ENCODE peak calls at places on chromosomes 4 and X, in seven cellular contexts. One of them, this sample, is unnamed.

GRCh38 chr4:111602848-111603247 is 542.4 kb upstream of the FAM241A start:
- DNase-seq in GM23338: peak; percentile 18
- DNase-seq in hepatocyte: no peak
- DNase-seq in GM23248: peak; percentile 45
- DNase-seq in neural progenitor cell: no peak
- DNase-seq in HCT116: peak; percentile 21
- DNase-seq in OCI-LY7: no peak
- DNase-seq in this sample: no peak

GRCh38 chr4:147830987-147831386 is 99.1 kb downstream of the ARHGAP10 start:
- DNase-seq in HCT116: no peak
- DNase-seq in GM23338: no peak
- DNase-seq in neural progenitor cell: no peak
- DNase-seq in OCI-LY7: no peak
- DNase-seq in hepatocyte: peak; percentile 21
- DNase-seq in GM23248: peak; percentile 70
- DNase-seq in this sample: no peak

GRCh38 chr4:113116414-113117345 is 67.2 kb downstream of the ANK2 start:
- DNase-seq in OCI-LY7: no peak
- DNase-seq in hepatocyte: peak; percentile 48
- DNase-seq in HCT116: no peak
- DNase-seq in GM23248: no peak
- DNase-seq in neural progenitor cell: peak; percentile 39
- DNase-seq in GM23338: peak; percentile 45
- DNase-seq in this sample: no peak

GRCh38 chr4:172995161-172995560 is 173.4 kb upstream of the GALNT7 start:
- DNase-seq in OCI-LY7: no peak
- DNase-seq in HCT116: no peak
- DNase-seq in hepatocyte: no peak
- DNase-seq in GM23338: no peak
- DNase-seq in neural progenitor cell: no peak
- DNase-seq in GM23248: no peak
- DNase-seq in this sample: no peak

GRCh38 chrX:120428309-120428708 is 40.8 kb downstream of the LAMP2 start:
- DNase-seq in HCT116: no peak
- DNase-seq in GM23248: no peak
- DNase-seq in OCI-LY7: no peak
- DNase-seq in hepatocyte: peak; percentile 9
- DNase-seq in GM23338: no peak
- DNase-seq in neural progenitor cell: no peak
- DNase-seq in this sample: no peak

GRCh38 chrX:125193921-125194320 is 125.8 kb upstream of the TEX13C start:
- DNase-seq in GM23338: no peak
- DNase-seq in GM23248: no peak
- DNase-seq in HCT116: no peak
- DNase-seq in OCI-LY7: no peak
- DNase-seq in neural progenitor cell: no peak
- DNase-seq in hepatocyte: no peak
- DNase-seq in this sample: no peak

GRCh38 chrX:49192722-49193328 is 6.7 kb upstream of the PRICKLE3 start:
- DNase-seq in HCT116: no peak
- DNase-seq in OCI-LY7: peak; percentile 49
- DNase-seq in GM23248: peak; percentile 47
- DNase-seq in hepatocyte: no peak
- DNase-seq in GM23338: peak; percentile 67
- DNase-seq in neural progenitor cell: peak; percentile 60
- DNase-seq in this sample: peak; percentile 32

GRCh38 chr4:15696866-15697265 is 6.0 kb upstream of the BST1 start:
- DNase-seq in hepatocyte: no peak
- DNase-seq in HCT116: no peak
- DNase-seq in OCI-LY7: no peak
- DNase-seq in neural progenitor cell: no peak
- DNase-seq in GM23248: no peak
- DNase-seq in GM23338: no peak
- DNase-seq in this sample: no peak

GRCh38 chrX:130700629-130701028 is 202.4 kb downstream of the ENOX2 start:
- DNase-seq in HCT116: no peak
- DNase-seq in hepatocyte: no peak
- DNase-seq in OCI-LY7: no peak
- DNase-seq in GM23338: no peak
- DNase-seq in GM23248: no peak
- DNase-seq in neural progenitor cell: no peak
- DNase-seq in this sample: no peak

GRCh38 chr4:81807927-81808672 is 336.4 kb upstream of the RASGEF1B start:
- DNase-seq in neural progenitor cell: no peak
- DNase-seq in GM23338: no peak
- DNase-seq in GM23248: no peak
- DNase-seq in HCT116: no peak
- DNase-seq in OCI-LY7: no peak
- DNase-seq in hepatocyte: no peak
- DNase-seq in this sample: no peak

GRCh38 chrX:13770013-13770412 is 35.5 kb downstream of the OFD1 start:
- DNase-seq in OCI-LY7: no peak
- DNase-seq in hepatocyte: no peak
- DNase-seq in GM23338: no peak
- DNase-seq in GM23248: no peak
- DNase-seq in neural progenitor cell: no peak
- DNase-seq in HCT116: no peak
- DNase-seq in this sample: no peak

GRCh38 chr4:182577411-182577810 is 334.2 kb downstream of the TENM3 start:
- DNase-seq in hepatocyte: no peak
- DNase-seq in neural progenitor cell: no peak
- DNase-seq in HCT116: no peak
- DNase-seq in GM23248: no peak
- DNase-seq in GM23338: no peak
- DNase-seq in OCI-LY7: no peak
- DNase-seq in this sample: no peak

GRCh38 chr4:184885602-184886001 is 59.8 kb upstream of the ACSL1 start:
- DNase-seq in hepatocyte: no peak
- DNase-seq in GM23338: no peak
- DNase-seq in OCI-LY7: no peak
- DNase-seq in HCT116: no peak
- DNase-seq in neural progenitor cell: no peak
- DNase-seq in GM23248: no peak
- DNase-seq in this sample: no peak

GRCh38 chr4:158033416-158033863 is 139.4 kb downstream of the GASK1B start:
- DNase-seq in OCI-LY7: no peak
- DNase-seq in GM23338: no peak
- DNase-seq in HCT116: no peak
- DNase-seq in GM23248: peak; percentile 59
- DNase-seq in neural progenitor cell: no peak
- DNase-seq in hepatocyte: peak; percentile 47
- DNase-seq in this sample: no peak

GRCh38 chr4:144748814-144749555 is 103.0 kb downstream of the HHIP start:
- DNase-seq in OCI-LY7: no peak
- DNase-seq in hepatocyte: no peak
- DNase-seq in neural progenitor cell: no peak
- DNase-seq in GM23338: no peak
- DNase-seq in GM23248: no peak
- DNase-seq in HCT116: no peak
- DNase-seq in this sample: no peak

GRCh38 chr4:41661447-41662076 is 87.0 kb downstream of the PHOX2B start:
- DNase-seq in hepatocyte: peak; percentile 73
- DNase-seq in OCI-LY7: peak; percentile 46
- DNase-seq in HCT116: peak; percentile 31
- DNase-seq in neural progenitor cell: peak; percentile 58
- DNase-seq in GM23248: peak; percentile 62
- DNase-seq in GM23338: peak; percentile 60
- DNase-seq in this sample: peak; percentile 19

GRCh38 chr4:27123050-27123768 is 262.6 kb downstream of the STIM2 start:
- DNase-seq in GM23338: peak; percentile 92
- DNase-seq in neural progenitor cell: peak; percentile 82
- DNase-seq in OCI-LY7: no peak
- DNase-seq in hepatocyte: peak; percentile 50
- DNase-seq in GM23248: no peak
- DNase-seq in HCT116: peak; percentile 12
- DNase-seq in this sample: no peak

GRCh38 chrX:40570346-40571093 is 10.2 kb upstream of the ATP6AP2 start:
- DNase-seq in OCI-LY7: no peak
- DNase-seq in GM23338: peak; percentile 4
- DNase-seq in hepatocyte: no peak
- DNase-seq in GM23248: no peak
- DNase-seq in neural progenitor cell: no peak
- DNase-seq in HCT116: no peak
- DNase-seq in this sample: no peak

GRCh38 chrX:107454302-107454701 is 4.8 kb downstream of the FRMPD3 start:
- DNase-seq in GM23248: peak; percentile 28
- DNase-seq in GM23338: no peak
- DNase-seq in HCT116: peak; percentile 55
- DNase-seq in neural progenitor cell: no peak
- DNase-seq in hepatocyte: no peak
- DNase-seq in OCI-LY7: no peak
- DNase-seq in this sample: no peak

GRCh38 chr4:134529629-134530028 is 328.0 kb upstream of the PABPC4L start:
- DNase-seq in OCI-LY7: no peak
- DNase-seq in neural progenitor cell: no peak
- DNase-seq in GM23248: no peak
- DNase-seq in GM23338: no peak
- DNase-seq in hepatocyte: no peak
- DNase-seq in HCT116: no peak
- DNase-seq in this sample: no peak

GRCh38 chr4:134533068-134533467 is 331.5 kb upstream of the PABPC4L start:
- DNase-seq in hepatocyte: no peak
- DNase-seq in GM23338: no peak
- DNase-seq in neural progenitor cell: no peak
- DNase-seq in HCT116: no peak
- DNase-seq in OCI-LY7: no peak
- DNase-seq in GM23248: no peak
- DNase-seq in this sample: peak; percentile 54

DNA sequence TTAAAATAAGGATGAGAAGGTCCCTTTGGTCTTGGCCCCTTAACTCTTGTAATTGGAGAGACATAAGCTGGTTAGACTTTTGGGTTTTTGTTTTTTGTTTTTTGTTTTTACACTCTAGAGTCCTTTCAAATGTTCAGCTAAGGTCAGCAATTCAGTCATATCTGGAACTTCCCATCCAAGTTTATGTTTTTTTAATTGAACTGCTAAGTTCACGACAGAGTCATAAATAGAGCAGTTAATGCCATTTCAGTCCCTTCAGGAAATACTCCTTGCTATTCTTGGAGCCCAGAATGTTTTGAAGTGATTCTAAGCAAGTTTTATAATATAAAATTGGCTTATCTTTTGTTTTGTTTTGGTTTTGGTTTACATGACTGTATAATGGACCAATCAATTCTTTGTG is 329.4 kb upstream of the PABPC4L start:
- DNase-seq in GM23248: no peak
- DNase-seq in neural progenitor cell: no peak
- DNase-seq in hepatocyte: no peak
- DNase-seq in HCT116: no peak
- DNase-seq in GM23338: no peak
- DNase-seq in OCI-LY7: no peak
- DNase-seq in this sample: no peak
- H3K4me2 ChIP-seq in GM23248: no peak overlapping the region
- H3K4me2 ChIP-seq in neural progenitor cell: no peak overlapping the region
- H3K4me2 ChIP-seq in hepatocyte: no peak overlapping the region
- H3K4me2 ChIP-seq in HCT116: no peak overlapping the region
- H3K4me2 ChIP-seq in GM23338: no peak overlapping the region
- H3K4me2 ChIP-seq in OCI-LY7: no peak overlapping the region
- H3K4me2 ChIP-seq in this sample: no peak overlapping the region

DNA sequence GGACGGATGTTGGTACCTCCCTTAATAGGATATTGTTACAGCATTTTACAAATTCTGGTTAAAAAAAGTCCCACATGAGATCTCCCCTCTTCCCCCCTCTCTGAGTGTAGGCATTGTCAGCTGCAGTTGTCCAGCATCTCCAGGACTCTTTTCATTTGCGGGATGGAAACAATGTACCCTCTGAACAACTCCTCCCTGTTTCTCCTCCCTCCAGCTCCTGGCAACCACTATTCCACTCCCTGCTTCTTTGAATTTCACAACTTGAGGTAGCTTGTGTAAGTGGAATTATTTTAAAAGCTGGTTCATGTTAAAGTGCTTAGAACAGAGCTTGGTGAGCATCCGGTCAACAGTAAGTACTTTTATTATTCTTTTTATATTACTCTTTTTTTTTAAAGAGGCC is 69.8 kb downstream of the TBL1X start:
- DNase-seq in GM23248: peak; percentile 51
- DNase-seq in HCT116: no peak
- DNase-seq in GM23338: no peak
- DNase-seq in neural progenitor cell: peak; percentile 43
- DNase-seq in hepatocyte: no peak
- DNase-seq in OCI-LY7: no peak
- DNase-seq in this sample: no peak
- TF ChIP-seq EZH2phosphoT487 in GM23248: no peak
- TF ChIP-seq EZH2phosphoT487 in HCT116: no peak
- TF ChIP-seq EZH2phosphoT487 in GM23338: no peak
- TF ChIP-seq EZH2phosphoT487 in neural progenitor cell: no peak
- TF ChIP-seq EZH2phosphoT487 in hepatocyte: no peak
- TF ChIP-seq EZH2phosphoT487 in OCI-LY7: no peak
- TF ChIP-seq EZH2phosphoT487 in this sample: no peak

GRCh38 chr4:139872274-139872673 is 206.7 kb downstream of the MGST2 start:
- DNase-seq in hepatocyte: peak; percentile 37
- DNase-seq in OCI-LY7: no peak
- DNase-seq in HCT116: no peak
- DNase-seq in GM23338: no peak
- DNase-seq in GM23248: peak; percentile 97
- DNase-seq in neural progenitor cell: no peak
- DNase-seq in this sample: no peak
- H3K4me2 ChIP-seq in hepatocyte: no peak overlapping the region
- H3K4me2 ChIP-seq in OCI-LY7: no peak overlapping the region
- H3K4me2 ChIP-seq in HCT116: no peak overlapping the region
- H3K4me2 ChIP-seq in GM23338: no peak overlapping the region
- H3K4me2 ChIP-seq in GM23248: peak overlapping the region; percentile 53
- H3K4me2 ChIP-seq in neural progenitor cell: no peak overlapping the region
- H3K4me2 ChIP-seq in this sample: no peak overlapping the region

GRCh38 chrX:132568291-132568690 is 79.5 kb upstream of the MBNL3 start:
- DNase-seq in HCT116: no peak
- DNase-seq in neural progenitor cell: no peak
- DNase-seq in GM23248: no peak
- DNase-seq in OCI-LY7: no peak
- DNase-seq in GM23338: no peak
- DNase-seq in hepatocyte: no peak
- DNase-seq in this sample: no peak

GRCh38 chrX:132561483-132561882 is 72.6 kb upstream of the MBNL3 start:
- DNase-seq in neural progenitor cell: no peak
- DNase-seq in hepatocyte: peak; percentile 6
- DNase-seq in OCI-LY7: no peak
- DNase-seq in GM23248: no peak
- DNase-seq in HCT116: no peak
- DNase-seq in GM23338: no peak
- DNase-seq in this sample: no peak

GRCh38 chrX:132561974-132562373 is 73.1 kb upstream of the MBNL3 start:
- DNase-seq in OCI-LY7: no peak
- DNase-seq in GM23248: no peak
- DNase-seq in HCT116: no peak
- DNase-seq in GM23338: no peak
- DNase-seq in neural progenitor cell: no peak
- DNase-seq in hepatocyte: no peak
- DNase-seq in this sample: no peak

GRCh38 chrX:132565273-132565672 is 76.4 kb upstream of the MBNL3 start:
- DNase-seq in OCI-LY7: no peak
- DNase-seq in neural progenitor cell: no peak
- DNase-seq in GM23338: no peak
- DNase-seq in HCT116: no peak
- DNase-seq in GM23248: no peak
- DNase-seq in hepatocyte: no peak
- DNase-seq in this sample: no peak

DNA sequence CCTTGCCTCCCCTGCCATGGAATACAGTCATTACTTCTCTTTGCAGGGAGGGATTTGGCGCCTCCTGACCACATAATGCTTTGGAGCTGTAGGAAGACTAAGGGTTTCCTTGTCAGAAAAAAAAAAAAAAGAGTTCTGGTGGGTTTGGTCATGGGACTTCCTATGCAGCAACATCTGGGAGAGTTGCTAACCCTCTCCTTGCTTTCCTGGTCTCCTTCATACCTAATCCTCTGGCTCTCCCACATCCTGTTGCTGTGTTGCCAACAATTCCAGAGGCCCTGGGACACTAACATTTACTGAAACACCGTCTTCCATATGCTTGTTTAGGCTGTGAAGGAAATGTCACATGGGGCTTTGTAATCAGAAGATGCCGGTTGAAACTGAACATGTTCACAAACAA is 75.2 kb upstream of the MBNL3 start:
- DNase-seq in neural progenitor cell: no peak
- DNase-seq in OCI-LY7: no peak
- DNase-seq in HCT116: no peak
- DNase-seq in hepatocyte: no peak
- DNase-seq in GM23338: no peak
- DNase-seq in GM23248: peak; percentile 5
- DNase-seq in this sample: no peak
- TF ChIP-seq EZH2phosphoT487 in neural progenitor cell: no peak
- TF ChIP-seq EZH2phosphoT487 in OCI-LY7: no peak
- TF ChIP-seq EZH2phosphoT487 in HCT116: no peak
- TF ChIP-seq EZH2phosphoT487 in hepatocyte: no peak
- TF ChIP-seq EZH2phosphoT487 in GM23338: no peak
- TF ChIP-seq EZH2phosphoT487 in GM23248: no peak
- TF ChIP-seq EZH2phosphoT487 in this sample: no peak